ENCODE peak calls at places on chromosomes 4 and X, in seven cellular contexts. W, N, M, P, V, H and Y are unnamed samples.

GRCh38 chr4:126821152-126821551 is 811.6 kb upstream of the INTU start:
- DNase-seq in W (no peak), N (no peak), M (no peak), P (no peak), V (no peak), H (no peak), Y (no peak)

GRCh38 chr4:85673540-85673939 is 198.6 kb downstream of the ARHGAP24 start:
- DNase-seq in W (no peak), N (no peak), M (no peak), P (no peak), V (no peak), H (no peak), Y (no peak)

GRCh38 chr4:88533937-88534750 is 10.6 kb upstream of the PYURF start:
- DNase-seq in W (no peak), N (no peak), M (no peak), P (no peak), V (no peak), H (no peak), Y (no peak)

GRCh38 chr4:156779046-156779445 is 192.6 kb downstream of the PDGFC start:
- DNase-seq in W (no peak), N (no peak), M (no peak), P (no peak), V (no peak), H (no peak), Y (no peak)

GRCh38 chr4:41257257-41257900 is 651 bp downstream of the UCHL1 start:
- DNase-seq in W (peak; percentile 41), N (peak; percentile 31), M (peak; percentile 47), P (peak; percentile 30), V (peak; percentile 86), H (peak; percentile 85), Y (peak; percentile 33)

GRCh38 chr4:26822546-26822945 is 38.1 kb upstream of the STIM2 start:
- DNase-seq in W (no peak), N (no peak), M (no peak), P (no peak), V (no peak), H (peak; percentile 75), Y (no peak)

GRCh38 chr4:4919926-4920325 is 60.5 kb downstream of the MSX1 start:
- DNase-seq in W (no peak), N (no peak), M (no peak), P (no peak), V (no peak), H (no peak), Y (no peak)

GRCh38 chr4:121822796-121823504 is 733 bp downstream of the CCNA2 start:
- DNase-seq in W (peak; percentile 30), N (peak; percentile 42), M (peak; percentile 32), P (peak; percentile 54), V (peak; percentile 31), H (peak; percentile 86), Y (no peak)

GRCh38 chr4:128285085-128286023 is 2.3 kb downstream of the PGRMC2 start:
- DNase-seq in W (no peak), N (no peak), M (no peak), P (no peak), V (peak; percentile 28), H (no peak), Y (no peak)

GRCh38 chr4:165439344-165439743 is 60.5 kb downstream of the CPE start:
- DNase-seq in W (no peak), N (no peak), M (no peak), P (no peak), V (no peak), H (no peak), Y (no peak)

GRCh38 chrX:155666741-155667140 is 54.0 kb upstream of the TMLHE start:
- DNase-seq in W (no peak), N (no peak), M (no peak), P (no peak), V (no peak), H (no peak), Y (no peak)

GRCh38 chr4:175891863-175892262 is 79.8 kb upstream of the GPM6A start:
- DNase-seq in W (no peak), N (no peak), M (peak; percentile 26), P (peak; percentile 25), V (no peak), H (peak; percentile 68), Y (peak; percentile 4)

GRCh38 chr4:5972571-5972970 is 45.7 kb downstream of the C4orf50 start:
- DNase-seq in W (no peak), N (no peak), M (no peak), P (no peak), V (no peak), H (no peak), Y (no peak)

GRCh38 chrX:73850124-73851013 is 287.4 kb downstream of the CHIC1 start:
- DNase-seq in W (no peak), N (no peak), M (peak; percentile 13), P (peak; percentile 61), V (no peak), H (peak; percentile 6), Y (no peak)

GRCh38 chr4:16844796-16845586 is 53.5 kb downstream of the LDB2 start:
- DNase-seq in W (no peak), N (no peak), M (no peak), P (no peak), V (no peak), H (no peak), Y (no peak)

GRCh38 chr4:159284733-159285132 is 181.9 kb downstream of the RAPGEF2 start:
- DNase-seq in W (no peak), N (no peak), M (no peak), P (no peak), V (no peak), H (no peak), Y (no peak)

GRCh38 chrX:31224321-31225012 is 152.6 kb upstream of the FTHL17 start:
- DNase-seq in W (no peak), N (no peak), M (no peak), P (no peak), V (no peak), H (no peak), Y (no peak)

GRCh38 chr4:173347467-173347866 is 13.3 kb upstream of the HMGB2 start:
- DNase-seq in W (no peak), N (no peak), M (no peak), P (no peak), V (no peak), H (no peak), Y (no peak)

GRCh38 chr4:39637572-39638357 is 900 bp downstream of the SMIM14 start:
- DNase-seq in W (peak; percentile 25), N (peak; percentile 16), M (peak; percentile 91), P (peak; percentile 30), V (peak; percentile 76), H (peak; percentile 79), Y (peak; percentile 56)

GRCh38 chrX:55039471-55039870 is 8.7 kb upstream of the ALAS2 start:
- DNase-seq in W (no peak), N (no peak), M (no peak), P (no peak), V (no peak), H (no peak), Y (no peak)

GRCh38 chr4:172202480-172203076 is 389.4 kb downstream of the GALNTL6 start:
- DNase-seq in W (no peak), N (no peak), M (peak; percentile 22), P (peak; percentile 40), V (no peak), H (peak; percentile 59), Y (peak; percentile 22)

GRCh38 chr4:155735506-155735905 is 23.3 kb upstream of the GUCY1B1 start:
- DNase-seq in W (no peak), N (no peak), M (no peak), P (no peak), V (no peak), H (no peak), Y (no peak)

GRCh38 chr4:85929926-85930325 is 429.9 kb downstream of the MAPK10 start:
- DNase-seq in W (no peak), N (no peak), M (peak; percentile 23), P (no peak), V (no peak), H (no peak), Y (no peak)

GRCh38 chrX:87941841-87942240 is 424.2 kb downstream of the KLHL4 start:
- DNase-seq in W (no peak), N (no peak), M (no peak), P (no peak), V (no peak), H (no peak), Y (no peak)

GRCh38 chr4:128979934-128980333 is 113.4 kb downstream of the SCLT1 start:
- DNase-seq in W (no peak), N (no peak), M (no peak), P (no peak), V (no peak), H (no peak), Y (no peak)

GRCh38 chrX:118974088-118974907 is at the start of gene LONRF3:
- DNase-seq in W (no peak), N (peak; percentile 51), M (peak; percentile 13), P (no peak), V (peak; percentile 84), H (no peak), Y (peak; percentile 52)

GRCh38 chrX:13468096-13468495 is 101.3 kb upstream of the EGFL6 start:
- DNase-seq in W (no peak), N (no peak), M (no peak), P (no peak), V (no peak), H (no peak), Y (no peak)

GRCh38 chr4:46836584-46836983 is 72.5 kb downstream of the COX7B2 start:
- DNase-seq in W (no peak), N (no peak), M (no peak), P (no peak), V (no peak), H (no peak), Y (no peak)

GRCh38 chrX:101395789-101396188 is 5.0 kb downstream of the RPL36A start:
- DNase-seq in W (no peak), N (no peak), M (no peak), P (no peak), V (no peak), H (no peak), Y (no peak)

GRCh38 chrX:52576946-52577345 is 60.1 kb upstream of the XAGE1B start:
- DNase-seq in W (no peak), N (no peak), M (no peak), P (no peak), V (no peak), H (no peak), Y (no peak)

GRCh38 chr4:96809563-96809962 is 969.7 kb downstream of the PDHA2 start:
- DNase-seq in W (no peak), N (no peak), M (no peak), P (no peak), V (no peak), H (no peak), Y (no peak)

GRCh38 chr4:53378171-53378482 is 686 bp downstream of the FIP1L1 start:
- DNase-seq in W (no peak), N (no peak), M (no peak), P (no peak), V (no peak), H (no peak), Y (no peak)